ENCODE peak calls at places on chromosomes 3 and 15, in five cellular contexts. D is iPS-NIHi11, W is stromal cell of bone marrow, T is heart right ventricle, M is NCI-H2171. R is an unnamed sample.
A peak's percentile ranks its signal among the peaks of the same experiment; 100 is the strongest.

GRCh38 chr15:88391006-88391405 is 76.2 kb downstream of the MRPL46 start:
- DNase-seq in D (no peak), W (no peak), T (no peak), M (no peak), R (no peak)

GRCh38 chr15:77018796-77019475 is 24.0 kb downstream of the PSTPIP1 start:
- DNase-seq in D (no peak), W (no peak), T (no peak), M (no peak), R (peak; percentile 2)

GRCh38 chr3:15899438-15899837 is 101.7 kb upstream of the ANKRD28 start:
- DNase-seq in D (peak; percentile 47), W (peak; percentile 70), T (no peak), M (no peak), R (no peak)

GRCh38 chr3:105907790-105908189 is 39.0 kb upstream of the CBLB start:
- DNase-seq in D (no peak), W (no peak), T (no peak), M (no peak), R (no peak)

GRCh38 chr15:32851619-32852416 is 134.0 kb downstream of the GREM1 start:
- DNase-seq in D (no peak), W (peak; percentile 73), T (no peak), M (no peak), R (no peak)

GRCh38 chr3:186909078-186909853 is 21.1 kb upstream of the ST6GAL1 start:
- DNase-seq in D (no peak), W (no peak), T (no peak), M (no peak), R (no peak)

GRCh38 chr3:30370681-30371271 is 235.6 kb upstream of the TGFBR2 start:
- DNase-seq in D (no peak), W (no peak), T (no peak), M (no peak), R (no peak)

GRCh38 chr3:146513386-146514051 is 30.9 kb downstream of the PLSCR1 start:
- DNase-seq in D (no peak), W (no peak), T (no peak), M (no peak), R (no peak)

GRCh38 chr3:148950806-148951205 is 40.5 kb upstream of the GYG1 start:
- DNase-seq in D (no peak), W (no peak), T (no peak), M (no peak), R (no peak)

GRCh38 chr3:157460253-157460652 is 23.6 kb downstream of the PTX3 start:
- DNase-seq in D (no peak), W (no peak), T (no peak), M (no peak), R (no peak)

GRCh38 chr3:171339606-171340005 is 120.6 kb downstream of the TNIK start:
- DNase-seq in D (no peak), W (no peak), T (no peak), M (no peak), R (no peak)